ENCODE peak calls at places on chromosomes 5 and 9, in six cellular contexts. J, Z, X, F, D and M are unnamed samples.

GRCh38 chr9:79061766-79062165 is 510.0 kb upstream of the TLE4 start:
- DNase-seq in J (no peak), D (no peak), X (no peak), F (no peak), Z (no peak), M (no peak)

GRCh38 chr9:70639853-70640814 is 225.7 kb upstream of the KLF9 start:
- DNase-seq in J (peak; percentile 22), F (peak; percentile 69), D (peak; percentile 97), Z (no peak), X (peak; percentile 9), M (no peak)

GRCh38 chr9:114027901-114028465 is 50.1 kb downstream of the AMBP start:
- DNase-seq in X (no peak), D (no peak), Z (no peak), J (no peak), F (no peak), M (no peak)

GRCh38 chr5:148267972-148268371 is 622 bp upstream of the SPINK13 start:
- DNase-seq in J (no peak), Z (no peak), F (no peak), X (no peak), D (no peak), M (no peak)

GRCh38 chr9:114813717-114814418 is 8.0 kb upstream of the TNFSF15 start:
- DNase-seq in J (no peak), X (no peak), Z (no peak), D (no peak), F (no peak), M (no peak)

GRCh38 chr5:158139161-158139560 is 280.2 kb upstream of the CLINT1 start:
- DNase-seq in Z (no peak), X (no peak), F (peak; percentile 87), J (no peak), D (no peak), M (no peak)

GRCh38 chr9:78462616-78463015 is 165.7 kb downstream of the PSAT1 start:
- DNase-seq in D (no peak), F (peak; percentile 22), X (no peak), Z (no peak), J (no peak), M (no peak)

GRCh38 chr9:109417585-109418544 is 80.2 kb downstream of the PTPN3 start:
- DNase-seq in J (no peak), X (no peak), D (no peak), F (no peak), Z (no peak), M (no peak)

GRCh38 chr9:128192601-128193371 is 1.4 kb upstream of the CIZ1 start:
- DNase-seq in J (peak; percentile 87), X (peak; percentile 47), D (peak; percentile 93), Z (peak; percentile 27), F (peak; percentile 91), M (peak; percentile 91)

GRCh38 chr5:116785101-116785500 is 210.5 kb upstream of the SEMA6A start:
- DNase-seq in Z (no peak), J (no peak), D (no peak), F (no peak), X (no peak), M (no peak)

GRCh38 chr5:35285011-35285410 is 54.7 kb upstream of the PRLR start:
- DNase-seq in D (no peak), Z (no peak), X (no peak), F (no peak), J (no peak), M (no peak)

GRCh38 chr5:69083412-69083811 is 10.4 kb upstream of the SLC30A5 start:
- DNase-seq in D (peak; percentile 8), Z (no peak), J (peak; percentile 41), F (no peak), X (no peak), M (no peak)

GRCh38 chr5:147177125-147177840 is 57.5 kb upstream of the STK32A start:
- DNase-seq in D (no peak), J (no peak), Z (no peak), F (peak; percentile 69), X (no peak), M (no peak)

GRCh38 chr5:168710706-168711105 is 131.5 kb upstream of the PANK3 start:
- DNase-seq in D (no peak), X (no peak), Z (no peak), F (no peak), J (no peak), M (peak; percentile 32)

GRCh38 chr5:113524927-113525326 is 11.4 kb downstream of the YTHDC2 start:
- DNase-seq in J (no peak), D (no peak), Z (no peak), F (peak; percentile 7), X (no peak), M (no peak)